ENCODE peak calls at places on chromosomes 7 and 10, in six cellular contexts. One of them, this sample, is unnamed. For H3K4me1, the result is how much of the 10 kb centered on the place peaks cover.

GRCh38 chr7:81956520-81956919 is 186.7 kb upstream of the HGF start:
- DNase-seq in GM12878: peak
- DNase-seq in HCT116: peak
- DNase-seq in K562: peak
- DNase-seq in H1: no peak
- DNase-seq in SK-N-SH: peak
- DNase-seq in this sample: peak

GRCh38 chr7:21355406-21355874 is 72.4 kb upstream of the SP4 start:
- DNase-seq in GM12878: peak
- DNase-seq in HCT116: no peak
- DNase-seq in K562: peak
- DNase-seq in H1: no peak
- DNase-seq in SK-N-SH: no peak
- DNase-seq in this sample: no peak

GRCh38 chr7:116231543-116232401 is 21.4 kb downstream of the TES start:
- DNase-seq in GM12878: no peak
- DNase-seq in HCT116: no peak
- DNase-seq in K562: peak
- DNase-seq in H1: no peak
- DNase-seq in SK-N-SH: no peak
- DNase-seq in this sample: peak

GRCh38 chr7:122136033-122136432 is 8.0 kb downstream of the AASS start:
- DNase-seq in GM12878: no peak
- DNase-seq in HCT116: no peak
- DNase-seq in K562: no peak
- DNase-seq in H1: no peak
- DNase-seq in SK-N-SH: no peak
- DNase-seq in this sample: no peak

GRCh38 chr10:24503627-24504320 is 219.9 kb downstream of the ARHGAP21 start:
- DNase-seq in GM12878: peak
- DNase-seq in HCT116: peak
- DNase-seq in K562: peak
- DNase-seq in H1: peak
- DNase-seq in SK-N-SH: peak
- DNase-seq in this sample: peak

GRCh38 chr7:5701085-5701914 is 80.2 kb downstream of the RNF216 start:
- DNase-seq in GM12878: peak
- DNase-seq in HCT116: no peak
- DNase-seq in K562: no peak
- DNase-seq in H1: no peak
- DNase-seq in SK-N-SH: no peak
- DNase-seq in this sample: no peak

GRCh38 chr7:32147909-32148308 is 77.7 kb upstream of the PDE1C start:
- DNase-seq in GM12878: no peak
- DNase-seq in HCT116: no peak
- DNase-seq in K562: no peak
- DNase-seq in H1: no peak
- DNase-seq in SK-N-SH: no peak
- DNase-seq in this sample: no peak

GRCh38 chr10:15898046-15898445 is 37.7 kb upstream of the MINDY3 start:
- DNase-seq in GM12878: no peak
- DNase-seq in HCT116: no peak
- DNase-seq in K562: no peak
- DNase-seq in H1: no peak
- DNase-seq in SK-N-SH: peak
- DNase-seq in this sample: no peak

GRCh38 chr10:112208292-112208691 is 24.7 kb upstream of the GPAM start:
- DNase-seq in GM12878: no peak
- DNase-seq in HCT116: no peak
- DNase-seq in K562: no peak
- DNase-seq in H1: no peak
- DNase-seq in SK-N-SH: no peak
- DNase-seq in this sample: no peak

GRCh38 chr10:11113156-11113555 is 95.5 kb downstream of the CELF2 start:
- DNase-seq in GM12878: peak
- DNase-seq in HCT116: no peak
- DNase-seq in K562: no peak
- DNase-seq in H1: no peak
- DNase-seq in SK-N-SH: no peak
- DNase-seq in this sample: no peak

GRCh38 chr7:77727527-77727926 is 31.3 kb downstream of the RSBN1L start:
- DNase-seq in GM12878: no peak
- DNase-seq in HCT116: no peak
- DNase-seq in K562: no peak
- DNase-seq in H1: no peak
- DNase-seq in SK-N-SH: no peak
- DNase-seq in this sample: no peak

GRCh38 chr7:129952164-129952652 is 552 bp downstream of the UBE2H start:
- DNase-seq in GM12878: no peak
- DNase-seq in HCT116: no peak
- DNase-seq in K562: peak
- DNase-seq in H1: no peak
- DNase-seq in SK-N-SH: no peak
- DNase-seq in this sample: no peak

GRCh38 chr7:129952653-129953560 is at the start of gene UBE2H:
- DNase-seq in GM12878: peak
- DNase-seq in HCT116: peak
- DNase-seq in K562: peak
- DNase-seq in H1: peak
- DNase-seq in SK-N-SH: peak
- DNase-seq in this sample: peak

GRCh38 chr7:129949292-129950133 is 3.2 kb downstream of the UBE2H start:
- DNase-seq in GM12878: peak
- DNase-seq in HCT116: peak
- DNase-seq in K562: no peak
- DNase-seq in H1: no peak
- DNase-seq in SK-N-SH: peak
- DNase-seq in this sample: peak

GRCh38 chr7:129950191-129950940 is 2.4 kb downstream of the UBE2H start:
- DNase-seq in GM12878: peak
- DNase-seq in HCT116: no peak
- DNase-seq in K562: no peak
- DNase-seq in H1: no peak
- DNase-seq in SK-N-SH: peak
- DNase-seq in this sample: no peak

DNA sequence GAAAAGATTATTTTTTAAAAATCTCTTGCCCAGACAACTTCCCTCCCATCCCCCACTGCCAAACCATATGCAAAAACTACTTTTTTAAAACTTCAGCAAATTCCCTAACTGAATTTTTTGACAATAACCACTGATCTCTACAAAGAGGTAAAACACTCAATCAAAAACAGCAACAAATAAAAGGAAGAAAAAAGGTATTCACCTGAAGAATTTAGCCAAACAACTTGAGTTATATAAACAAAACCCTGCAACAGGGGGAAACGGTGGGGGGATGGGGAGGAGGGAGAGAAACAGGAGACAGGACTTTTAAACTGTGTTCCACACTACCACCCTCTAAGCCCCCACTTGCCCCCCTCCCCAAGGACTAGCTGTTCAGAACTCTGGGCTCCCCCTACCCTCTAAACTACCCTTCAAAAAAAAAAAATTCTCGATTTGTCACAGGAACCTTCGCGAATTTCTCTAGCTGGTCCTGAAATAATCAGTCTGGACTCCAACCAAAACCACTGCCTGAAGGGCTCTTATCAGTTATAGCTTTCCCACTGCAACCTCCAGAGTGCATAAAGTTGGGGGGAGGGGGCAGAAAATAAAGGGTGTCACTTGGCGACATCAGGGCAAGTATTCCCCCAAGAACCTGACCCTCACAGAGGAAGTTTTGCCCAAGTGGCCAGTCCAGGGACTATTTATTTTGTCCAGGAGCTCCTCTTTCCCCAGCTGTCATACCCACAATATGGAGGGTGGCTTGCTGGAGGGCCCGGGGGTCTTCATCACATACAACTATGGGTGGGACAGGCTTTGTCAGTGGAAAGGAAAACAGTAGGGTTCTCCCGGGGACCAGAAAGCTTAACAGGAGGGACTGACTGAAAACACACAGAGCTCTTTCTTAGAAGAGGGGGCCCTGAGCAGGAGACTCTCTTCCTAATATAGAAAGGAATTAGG is 1.4 kb downstream of the UBE2H start:
- DNase-seq in GM12878: no peak
- DNase-seq in HCT116: no peak
- DNase-seq in K562: peak
- DNase-seq in H1: no peak
- DNase-seq in SK-N-SH: peak
- DNase-seq in this sample: no peak
- H3K4me1 ChIP-seq in GM12878: under half
- H3K4me1 ChIP-seq in HCT116: under half
- H3K4me1 ChIP-seq in K562: under half
- H3K4me1 ChIP-seq in H1: under half
- H3K4me1 ChIP-seq in SK-N-SH: under half
- H3K4me1 ChIP-seq in this sample: under half

DNA sequence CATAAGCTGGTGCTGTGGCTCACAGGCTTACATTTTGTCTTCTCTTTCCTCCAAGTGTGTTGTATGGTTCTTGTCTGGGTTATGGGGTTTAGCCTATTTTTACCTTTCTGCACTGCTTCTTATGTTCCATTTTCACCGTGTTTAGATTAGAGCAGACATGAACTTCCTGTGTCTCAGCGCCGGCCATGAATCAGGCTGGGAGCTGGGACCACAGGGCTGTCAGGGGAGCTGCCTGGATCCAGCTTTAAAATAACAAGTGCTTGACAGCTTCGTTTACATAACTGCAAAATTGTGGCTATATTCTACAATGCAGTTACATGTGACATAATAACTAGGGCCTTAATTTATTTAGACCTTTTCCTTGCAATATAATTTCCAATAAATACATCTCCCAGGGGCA is 530.5 kb upstream of the FZD8 start:
- DNase-seq in GM12878: no peak
- DNase-seq in HCT116: no peak
- DNase-seq in K562: no peak
- DNase-seq in H1: no peak
- DNase-seq in SK-N-SH: no peak
- DNase-seq in this sample: no peak
- TF ChIP-seq JUND in GM12878: no peak
- TF ChIP-seq JUND in HCT116: no peak
- TF ChIP-seq JUND in K562: no peak
- TF ChIP-seq JUND in H1: no peak
- TF ChIP-seq JUND in SK-N-SH: peak
- TF ChIP-seq JUND in this sample: no peak

DNA sequence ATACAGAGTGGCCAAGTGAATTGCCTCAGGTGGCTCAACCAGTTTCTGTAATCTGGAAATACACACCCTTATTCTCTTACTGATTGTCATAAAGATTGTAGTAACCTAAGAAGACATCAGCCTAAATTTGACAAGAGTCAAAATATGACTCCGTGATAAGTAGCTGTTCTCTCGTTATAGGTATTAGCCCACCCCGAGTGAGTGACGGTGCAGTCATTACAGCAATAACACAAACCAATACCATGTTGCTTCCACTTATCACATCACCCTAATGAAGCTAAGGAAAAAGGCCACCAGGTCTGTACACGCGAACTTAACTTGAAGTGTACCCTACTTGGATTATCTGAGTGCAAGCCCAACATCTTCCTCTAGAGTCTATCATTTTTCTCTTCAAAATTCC is 23.3 kb downstream of the PIK3AP1 start:
- DNase-seq in GM12878: no peak
- DNase-seq in HCT116: no peak
- DNase-seq in K562: no peak
- DNase-seq in H1: no peak
- DNase-seq in SK-N-SH: no peak
- DNase-seq in this sample: no peak
- H3K4me1 ChIP-seq in GM12878: under half
- H3K4me1 ChIP-seq in HCT116: under half
- H3K4me1 ChIP-seq in K562: under half
- H3K4me1 ChIP-seq in H1: under half
- H3K4me1 ChIP-seq in SK-N-SH: under half
- H3K4me1 ChIP-seq in this sample: under half

DNA sequence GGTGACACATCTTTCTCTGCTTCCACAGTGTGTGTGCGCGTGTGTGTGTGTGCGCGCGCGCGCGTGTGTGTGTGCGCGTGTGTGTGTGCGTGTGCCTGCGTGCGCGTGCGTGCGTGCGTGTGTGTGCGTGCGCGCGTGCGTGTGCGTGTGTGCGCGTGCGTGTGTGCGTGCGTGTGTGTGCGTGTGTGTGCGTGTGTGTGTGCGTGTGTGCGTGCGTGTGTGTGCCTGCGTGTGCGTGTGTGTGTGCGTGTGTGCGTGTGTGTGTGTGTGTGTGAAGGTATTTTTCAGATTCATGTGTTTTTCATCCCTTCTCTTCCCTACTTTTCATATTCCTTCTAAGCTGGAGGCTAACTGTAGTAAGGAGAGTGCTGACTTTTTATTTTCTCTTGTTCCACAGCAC is 148.5 kb downstream of the CREB5 start:
- DNase-seq in GM12878: no peak
- DNase-seq in HCT116: no peak
- DNase-seq in K562: no peak
- DNase-seq in H1: no peak
- DNase-seq in SK-N-SH: no peak
- DNase-seq in this sample: no peak
- TF ChIP-seq JUND in GM12878: no peak
- TF ChIP-seq JUND in HCT116: no peak
- TF ChIP-seq JUND in K562: no peak
- TF ChIP-seq JUND in H1: no peak
- TF ChIP-seq JUND in SK-N-SH: no peak
- TF ChIP-seq JUND in this sample: no peak

GRCh38 chr7:151961536-151961935 is 5.3 kb downstream of the GALNTL5 start:
- DNase-seq in GM12878: no peak
- DNase-seq in HCT116: no peak
- DNase-seq in K562: no peak
- DNase-seq in H1: no peak
- DNase-seq in SK-N-SH: no peak
- DNase-seq in this sample: no peak
- H3K4me1 ChIP-seq in GM12878: under half
- H3K4me1 ChIP-seq in HCT116: under half
- H3K4me1 ChIP-seq in K562: under half
- H3K4me1 ChIP-seq in H1: under half
- H3K4me1 ChIP-seq in SK-N-SH: under half
- H3K4me1 ChIP-seq in this sample: under half